ENCODE peak calls at places on chromosomes 12 and 14, in six cellular contexts. F is EL, Q is mucosa of descending colon, E is GM19239, W is HS-27A, R is aorta. C is an unnamed sample.

GRCh38 chr12:109600481-109600880 is 26.9 kb downstream of the MVK start:
- DNase-seq in F (no peak), Q (no peak), E (no peak), W (no peak), R (no peak), C (no peak)

GRCh38 chr12:112904571-112904970 is 2.2 kb upstream of the OAS1 start:
- DNase-seq in F (peak; percentile 62), Q (peak; percentile 46), E (no peak), W (peak; percentile 9), R (no peak), C (no peak)

GRCh38 chr12:124736115-124737039 is 127.3 kb downstream of the SCARB1 start:
- DNase-seq in F (no peak), Q (no peak), E (no peak), W (no peak), R (no peak), C (no peak)

GRCh38 chr12:108845696-108846095 is 11.7 kb downstream of the SSH1 start:
- DNase-seq in F (no peak), Q (no peak), E (no peak), W (no peak), R (no peak), C (no peak)

GRCh38 chr14:81353691-81354323 is 46.3 kb downstream of the STON2 start:
- DNase-seq in F (no peak), Q (no peak), E (no peak), W (no peak), R (no peak), C (no peak)

GRCh38 chr14:34124585-34124984 is 173.7 kb upstream of the EGLN3 start:
- DNase-seq in F (no peak), Q (no peak), E (no peak), W (no peak), R (no peak), C (no peak)

GRCh38 chr12:23944067-23944466 is 5.4 kb downstream of the SOX5 start:
- DNase-seq in F (no peak), Q (no peak), E (no peak), W (no peak), R (no peak), C (no peak)

GRCh38 chr14:32703246-32703645 is 235.4 kb upstream of the NPAS3 start:
- DNase-seq in F (no peak), Q (no peak), E (no peak), W (no peak), R (no peak), C (no peak)

GRCh38 chr12:30827406-30828055 is 72.8 kb upstream of the CAPRIN2 start:
- DNase-seq in F (no peak), Q (no peak), E (no peak), W (no peak), R (no peak), C (no peak)